ENCODE peak calls at places on chromosomes 12 and 14, in nine cellular contexts. P, E, H, X, R, C, N, U and I are unnamed samples.

GRCh38 chr12:131108171-131108955 is 154.7 kb downstream of the ADGRD1 start:
- DNase-seq in P (no peak), E (no peak), H (no peak), X (no peak), R (no peak), C (no peak), N (no peak), U (no peak), I (no peak)

GRCh38 chr12:13725049-13725448 is 256.4 kb downstream of the GRIN2B start:
- DNase-seq in P (no peak), E (no peak), H (no peak), X (no peak), R (no peak), C (no peak), N (no peak), U (no peak), I (peak; percentile 16)

GRCh38 chr14:99731536-99732435 is 47.7 kb downstream of the CYP46A1 start:
- DNase-seq in P (no peak), E (no peak), H (no peak), X (no peak), R (peak; percentile 40), C (no peak), N (no peak), U (no peak), I (no peak)

GRCh38 chr12:64950899-64951298 is 126.5 kb downstream of the TBC1D30 start:
- DNase-seq in P (no peak), E (no peak), H (no peak), X (no peak), R (no peak), C (no peak), N (no peak), U (no peak), I (no peak)

GRCh38 chr14:21498540-21499526 is 12.3 kb downstream of the METTL3 start:
- DNase-seq in P (peak; percentile 24), E (no peak), H (peak; percentile 10), X (peak; percentile 30), R (no peak), C (peak; percentile 10), N (peak; percentile 36), U (peak; percentile 85), I (peak; percentile 76)

GRCh38 chr12:47755655-47756562 is 2.8 kb downstream of the RAPGEF3 start:
- DNase-seq in P (no peak), E (no peak), H (no peak), X (no peak), R (no peak), C (no peak), N (no peak), U (peak; percentile 79), I (peak; percentile 57)

GRCh38 chr12:45933504-45933903 is 56.9 kb downstream of the SCAF11 start:
- DNase-seq in P (no peak), E (no peak), H (no peak), X (no peak), R (no peak), C (no peak), N (no peak), U (no peak), I (no peak)

GRCh38 chr12:69161835-69162234 is 77.5 kb upstream of the CPSF6 start:
- DNase-seq in P (peak; percentile 77), E (no peak), H (peak; percentile 45), X (peak; percentile 30), R (no peak), C (no peak), N (no peak), U (peak; percentile 35), I (peak; percentile 56)

GRCh38 chr12:55034218-55034617 is 14.4 kb downstream of the NEUROD4 start:
- DNase-seq in P (no peak), E (no peak), H (no peak), X (no peak), R (no peak), C (no peak), N (no peak), U (no peak), I (peak; percentile 51)

GRCh38 chr14:20624495-20625070 is 16.9 kb downstream of the OR6S1 start:
- DNase-seq in P (peak; percentile 61), E (no peak), H (no peak), X (no peak), R (no peak), C (no peak), N (peak; percentile 41), U (peak; percentile 71), I (no peak)

GRCh38 chr14:22099942-22100763 is 426.5 kb upstream of the OR4E1 start:
- DNase-seq in P (peak; percentile 55), E (no peak), H (peak; percentile 25), X (no peak), R (peak; percentile 72), C (peak; percentile 2), N (peak; percentile 13), U (peak; percentile 93), I (peak; percentile 21)